ENCODE peak calls at places on chromosomes 1 and 21, in four cellular contexts. K is SK-N-SH, L is GM12878, M is HepG2. B is an unnamed sample.

GRCh38 chr1:3677411-3677944 is 25.2 kb downstream of the TP73 start:
- DNase-seq in K (no peak), M (no peak), L (no peak), B (no peak)

GRCh38 chr1:51731998-51732397 is 115.1 kb downstream of the OSBPL9 start:
- DNase-seq in K (no peak), L (no peak), M (no peak), B (no peak)

GRCh38 chr21:20644552-20644951 is 353.7 kb upstream of the NCAM2 start:
- DNase-seq in L (no peak), K (no peak), M (no peak), B (no peak)

GRCh38 chr1:205343431-205344009 is 13.2 kb downstream of the KLHDC8A start:
- DNase-seq in K (peak; percentile 83), L (no peak), M (no peak), B (no peak)

GRCh38 chr1:109508873-109509175 is 703 bp downstream of the AMIGO1 start:
- DNase-seq in M (no peak), L (no peak), K (no peak), B (no peak)

GRCh38 chr1:112114540-112114939 is 125.1 kb upstream of the KCND3 start:
- DNase-seq in K (no peak), M (no peak), L (no peak), B (peak; percentile 9)

GRCh38 chr1:231467986-231468385 is 45.9 kb upstream of the EGLN1 start:
- DNase-seq in M (no peak), K (no peak), L (no peak), B (no peak)

GRCh38 chr1:61056674-61057439 is 25.5 kb upstream of the NFIA start:
- DNase-seq in K (peak; percentile 72), M (no peak), L (no peak), B (peak; percentile 59)

GRCh38 chr1:82059931-82060330 is 259.2 kb downstream of the ADGRL2 start:
- DNase-seq in K (no peak), M (no peak), L (no peak), B (no peak)

GRCh38 chr1:162612606-162613400 is 19.5 kb upstream of the DDR2 start:
- DNase-seq in M (peak; percentile 4), L (no peak), K (no peak), B (no peak)

GRCh38 chr1:14889937-14890440 is 263.6 kb upstream of the TMEM51 start:
- DNase-seq in K (no peak), M (no peak), L (no peak), B (no peak)

GRCh38 chr21:42530167-42530518 is 16.5 kb downstream of the SLC37A1 start:
- DNase-seq in M (no peak), L (no peak), K (no peak), B (no peak)

GRCh38 chr1:108877858-108878257 is 1.1 kb downstream of the GPSM2 start:
- DNase-seq in L (no peak), K (peak; percentile 30), M (no peak), B (no peak)

GRCh38 chr1:89965203-89965900 is 29.6 kb upstream of the ZNF326 start:
- DNase-seq in M (no peak), L (no peak), K (no peak), B (peak; percentile 32)

GRCh38 chr1:12284486-12284885 is 54.7 kb downstream of the VPS13D start:
- DNase-seq in K (no peak), M (no peak), L (no peak), B (no peak)

GRCh38 chr1:13830170-13830569 is 130.2 kb downstream of the PRDM2 start:
- DNase-seq in L (no peak), M (no peak), K (peak; percentile 1), B (no peak)

GRCh38 chr21:41877901-41878830 is 978 bp downstream of the PRDM15 start:
- DNase-seq in M (no peak), L (no peak), K (peak; percentile 70), B (peak; percentile 73)

GRCh38 chr1:110057963-110058518 is 12.4 kb downstream of the ALX3 start:
- DNase-seq in L (no peak), M (no peak), K (peak; percentile 79), B (peak; percentile 82)

GRCh38 chr1:34918609-34919561 is 10.6 kb downstream of the DLGAP3 start:
- DNase-seq in K (peak; percentile 43), M (no peak), L (peak; percentile 13), B (peak; percentile 53)

GRCh38 chr21:42784276-42784675 is 95.1 kb downstream of the WDR4 start:
- DNase-seq in M (no peak), K (peak; percentile 28), L (no peak), B (no peak)

GRCh38 chr1:79197421-79197820 is 190.9 kb upstream of the ADGRL4 start:
- DNase-seq in L (no peak), M (no peak), K (peak; percentile 2), B (no peak)

GRCh38 chr1:10514490-10515235 is 39.9 kb downstream of the PEX14 start:
- DNase-seq in M (peak; percentile 47), L (no peak), K (peak; percentile 66), B (peak; percentile 48)

GRCh38 chr1:10516925-10517676 is 42.4 kb downstream of the PEX14 start:
- DNase-seq in M (no peak), K (no peak), L (no peak), B (no peak)

GRCh38 chr1:10517677-10517982 is 42.9 kb downstream of the PEX14 start:
- DNase-seq in L (no peak), K (no peak), M (no peak), B (no peak)

GRCh38 chr1:10515627-10516026 is 40.9 kb downstream of the PEX14 start:
- DNase-seq in M (no peak), K (no peak), L (no peak), B (no peak)

GRCh38 chr1:10516244-10516643 is 41.5 kb downstream of the PEX14 start:
- DNase-seq in M (peak; percentile 37), L (no peak), K (no peak), B (no peak)
- TF ChIP-seq RFX5 in M (no peak), L (no peak), K (no peak), B (no peak)

GRCh38 chr1:94093996-94094395 is 27.0 kb downstream of the ABCA4 start:
- DNase-seq in L (no peak), K (no peak), M (no peak), B (no peak)
- TF ChIP-seq NFIC in L (no peak), K (no peak), M (no peak), B (no peak)

DNA sequence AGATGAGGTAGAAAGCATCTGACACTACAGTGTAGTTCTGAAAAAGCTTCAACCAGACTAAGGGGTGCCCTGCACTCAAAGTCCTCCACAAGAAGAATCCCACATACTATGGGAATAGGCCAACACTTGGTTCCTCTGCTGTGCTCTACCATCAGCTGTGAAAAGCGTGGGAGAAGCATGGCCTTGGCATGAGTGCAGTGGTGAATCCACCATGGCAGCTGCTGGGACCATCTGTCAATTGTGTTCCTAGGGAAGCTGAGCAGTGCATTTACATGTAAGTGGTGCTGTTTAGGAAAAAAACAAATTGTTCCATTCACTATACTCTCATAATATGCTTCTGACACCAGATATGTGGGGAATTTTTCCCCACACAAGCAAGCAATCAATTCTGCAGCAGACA is 230.9 kb upstream of the CHRM3 start:
- DNase-seq in L (no peak), K (no peak), M (no peak), B (no peak)
- TF ChIP-seq CHD2 in L (no peak), K (no peak), M (no peak), B (no peak)

DNA sequence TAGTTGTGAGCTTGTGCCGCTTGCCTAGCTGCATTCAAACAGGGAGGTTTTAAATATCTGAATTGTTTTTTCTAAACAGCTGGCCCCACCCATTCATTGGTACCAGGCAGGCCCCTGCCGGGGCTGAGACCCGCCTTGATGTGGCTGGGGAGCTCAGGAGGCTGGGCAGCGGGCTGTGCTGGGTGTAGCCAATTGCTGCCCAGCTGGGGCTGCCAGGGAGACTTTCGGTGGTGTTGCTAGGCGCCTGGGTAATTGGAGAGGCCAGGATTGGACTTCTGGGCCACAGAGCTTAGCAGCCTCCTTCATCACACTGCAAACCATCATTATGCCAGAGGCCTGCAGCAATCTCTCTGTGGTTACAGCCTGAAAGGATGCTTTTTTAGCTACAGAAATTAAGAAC is 12.2 kb downstream of the RHBDL2 start:
- DNase-seq in L (no peak), K (peak; percentile 54), M (no peak), B (no peak)
- TF ChIP-seq RFX5 in L (no peak), K (peak; percentile 87), M (no peak), B (no peak)

DNA sequence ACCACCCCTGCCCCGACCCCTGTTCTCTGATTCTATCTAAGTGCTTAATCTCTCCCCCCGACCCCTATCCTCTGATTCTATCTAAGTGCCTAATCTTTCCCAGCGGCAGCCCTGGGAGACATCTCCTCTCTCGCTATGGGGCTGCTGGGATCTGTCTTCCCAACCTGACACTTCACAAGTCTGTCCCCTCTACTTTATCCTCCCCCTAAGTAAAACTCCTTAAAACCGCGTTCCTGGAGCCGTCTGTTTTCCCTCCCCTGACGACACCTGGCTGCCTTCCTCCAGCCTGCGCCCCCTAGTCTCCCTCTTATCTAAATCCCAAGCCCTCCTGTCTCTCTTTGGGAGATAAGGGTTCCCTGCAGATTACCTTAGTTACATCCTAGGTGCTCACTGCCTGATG is 30.5 kb downstream of the EPHB2 start:
- DNase-seq in M (no peak), K (no peak), L (no peak), B (no peak)
- TF ChIP-seq NFIC in M (no peak), K (no peak), L (no peak), B (no peak)

DNA sequence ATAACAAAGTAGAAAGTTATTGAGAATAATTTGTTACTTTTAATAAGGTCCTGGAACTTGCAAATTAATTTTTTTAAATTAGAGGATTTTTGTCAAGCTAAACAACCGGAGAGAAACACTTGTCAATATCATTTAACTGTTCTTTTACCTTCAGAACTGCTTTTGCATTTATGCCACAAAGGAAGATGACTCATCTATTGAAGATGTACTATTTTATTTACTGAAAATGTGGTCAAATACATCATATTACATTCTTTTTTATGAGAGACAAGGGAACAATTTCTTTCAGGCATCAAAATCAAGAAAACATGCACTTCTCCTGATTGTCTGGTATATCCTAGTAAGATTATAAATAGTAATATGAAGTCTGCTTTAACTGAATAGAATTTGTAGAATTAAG is 558.2 kb upstream of the PRMT6 start:
- DNase-seq in K (no peak), M (no peak), L (no peak), B (no peak)
- TF ChIP-seq CHD2 in K (no peak), M (no peak), L (no peak), B (no peak)

GRCh38 chr1:32100359-32100758 is 7.5 kb upstream of the KPNA6 start:
- DNase-seq in M (no peak), L (no peak), K (no peak), B (no peak)
- TF ChIP-seq RFX5 in M (no peak), L (no peak), K (no peak), B (no peak)

GRCh38 chr1:114677691-114678090 is 7.8 kb upstream of the DENND2C start:
- DNase-seq in M (no peak), L (no peak), K (no peak), B (no peak)
- TF ChIP-seq NFIC in M (no peak), L (no peak), K (no peak), B (no peak)

GRCh38 chr1:77687519-77687906 is 5.1 kb upstream of the ZZZ3 start:
- DNase-seq in M (peak; percentile 41), L (no peak), K (no peak), B (no peak)
- TF ChIP-seq CHD2 in M (no peak), L (no peak), K (no peak), B (no peak)